ENCODE peak calls at places on chromosomes 1 and 21, in five cellular contexts. One of them, this sample, is unnamed.

GRCh38 chr1:159970932-159971342 is 16.9 kb upstream of the SLAMF9 start:
- DNase-seq in epithelial cell of esophagus: no peak
- DNase-seq in GM20000: no peak
- DNase-seq in foreskin fibroblast: no peak
- DNase-seq in AG09309: no peak
- DNase-seq in this sample: no peak

GRCh38 chr1:64906447-64906846 is 59.9 kb downstream of the JAK1 start:
- DNase-seq in epithelial cell of esophagus: peak; percentile 45
- DNase-seq in AG09309: no peak
- DNase-seq in GM20000: no peak
- DNase-seq in foreskin fibroblast: no peak
- DNase-seq in this sample: no peak

GRCh38 chr1:88985033-88985432 is 7.4 kb downstream of the KYAT3 start:
- DNase-seq in AG09309: peak; percentile 71
- DNase-seq in epithelial cell of esophagus: peak; percentile 95
- DNase-seq in foreskin fibroblast: peak; percentile 93
- DNase-seq in GM20000: no peak
- DNase-seq in this sample: no peak

GRCh38 chr21:14567557-14568279 is 21.6 kb upstream of the SAMSN1 start:
- DNase-seq in foreskin fibroblast: no peak
- DNase-seq in AG09309: no peak
- DNase-seq in GM20000: no peak
- DNase-seq in epithelial cell of esophagus: peak; percentile 7
- DNase-seq in this sample: no peak

GRCh38 chr1:77536813-77537212 is 145.6 kb downstream of the ZZZ3 start:
- DNase-seq in epithelial cell of esophagus: peak; percentile 86
- DNase-seq in GM20000: no peak
- DNase-seq in AG09309: peak; percentile 95
- DNase-seq in foreskin fibroblast: peak; percentile 97
- DNase-seq in this sample: no peak

GRCh38 chr1:228315945-228316588 is 90.6 kb downstream of the TRIM11 start:
- DNase-seq in AG09309: no peak
- DNase-seq in epithelial cell of esophagus: no peak
- DNase-seq in GM20000: no peak
- DNase-seq in foreskin fibroblast: no peak
- DNase-seq in this sample: no peak

GRCh38 chr21:38244885-38245869 is 11.6 kb upstream of the KCNJ15 start:
- DNase-seq in epithelial cell of esophagus: peak; percentile 88
- DNase-seq in foreskin fibroblast: peak; percentile 95
- DNase-seq in GM20000: peak; percentile 51
- DNase-seq in AG09309: peak; percentile 95
- DNase-seq in this sample: peak; percentile 23

GRCh38 chr1:168439451-168440375 is 104.1 kb downstream of the XCL2 start:
- DNase-seq in epithelial cell of esophagus: peak; percentile 82
- DNase-seq in AG09309: peak; percentile 67
- DNase-seq in foreskin fibroblast: peak; percentile 95
- DNase-seq in GM20000: peak; percentile 80
- DNase-seq in this sample: peak; percentile 68

GRCh38 chr1:27394282-27394658 is 1.8 kb downstream of the GPR3 start:
- DNase-seq in AG09309: no peak
- DNase-seq in foreskin fibroblast: no peak
- DNase-seq in GM20000: peak; percentile 11
- DNase-seq in epithelial cell of esophagus: no peak
- DNase-seq in this sample: no peak

GRCh38 chr1:27392096-27392777 is at the start of gene GPR3:
- DNase-seq in AG09309: peak; percentile 41
- DNase-seq in foreskin fibroblast: peak; percentile 98
- DNase-seq in epithelial cell of esophagus: peak; percentile 91
- DNase-seq in GM20000: peak; percentile 96
- DNase-seq in this sample: peak; percentile 96

GRCh38 chr1:27391511-27392095 is 819 bp upstream of the GPR3 start:
- DNase-seq in epithelial cell of esophagus: peak; percentile 72
- DNase-seq in foreskin fibroblast: peak; percentile 72
- DNase-seq in AG09309: no peak
- DNase-seq in GM20000: peak; percentile 44
- DNase-seq in this sample: no peak

GRCh38 chr1:27393641-27394281 is 1.3 kb downstream of the GPR3 start:
- DNase-seq in foreskin fibroblast: no peak
- DNase-seq in GM20000: peak; percentile 9
- DNase-seq in AG09309: no peak
- DNase-seq in epithelial cell of esophagus: no peak
- DNase-seq in this sample: no peak

DNA sequence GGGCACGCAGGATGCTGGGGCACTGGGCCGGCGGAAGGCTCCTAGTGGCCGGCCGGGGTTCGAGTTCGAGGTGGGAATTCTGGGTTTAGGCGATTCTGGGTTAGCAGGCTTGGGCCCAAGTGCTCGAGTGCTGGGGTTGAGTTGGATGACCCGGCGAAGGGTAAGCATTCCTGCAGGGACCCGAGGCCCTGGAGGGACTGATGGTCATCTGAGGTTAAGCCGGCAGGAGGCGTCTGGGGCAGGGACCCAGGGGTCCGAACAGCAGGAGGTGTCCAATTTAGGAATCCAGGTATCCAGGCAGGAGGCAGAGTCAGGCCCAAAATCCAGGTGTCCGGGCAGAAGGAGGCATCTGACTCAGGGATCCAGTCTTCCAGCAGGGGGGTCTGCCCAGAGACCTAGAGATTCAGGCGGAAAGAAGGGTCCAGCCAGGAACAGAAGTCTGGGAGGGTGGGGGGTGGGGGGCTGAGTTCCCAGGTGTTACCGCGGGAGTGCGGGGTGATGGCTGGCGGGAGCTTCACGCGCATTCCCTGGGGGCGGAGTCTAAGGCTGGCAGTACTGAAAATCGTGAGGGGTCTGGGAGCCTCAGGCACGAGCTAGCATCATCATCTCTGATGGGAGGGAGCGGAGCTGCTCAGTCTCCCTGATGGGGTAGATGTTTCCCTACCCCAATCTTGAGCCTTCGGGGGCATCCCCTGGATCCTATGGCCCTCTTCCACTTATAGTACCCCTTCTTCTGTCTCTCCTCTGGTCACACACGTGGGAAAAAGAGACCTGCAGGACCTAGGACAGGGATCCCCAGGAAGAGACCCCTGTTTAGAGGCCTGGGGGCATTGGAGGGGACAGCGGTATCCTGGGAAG is 585 bp downstream of the GPR3 start:
- DNase-seq in GM20000: peak; percentile 40
- DNase-seq in foreskin fibroblast: peak; percentile 35
- DNase-seq in epithelial cell of esophagus: no peak
- DNase-seq in AG09309: no peak
- DNase-seq in this sample: no peak
- TF ChIP-seq CTCF in GM20000: no peak
- TF ChIP-seq CTCF in foreskin fibroblast: peak; percentile 35
- TF ChIP-seq CTCF in epithelial cell of esophagus: peak; percentile 8
- TF ChIP-seq CTCF in AG09309: peak; percentile 34
- TF ChIP-seq CTCF in this sample: no peak

GRCh38 chr1:1858382-1859086 is 32.4 kb downstream of the GNB1 start:
- DNase-seq in epithelial cell of esophagus: peak; percentile 56
- DNase-seq in GM20000: no peak
- DNase-seq in foreskin fibroblast: peak; percentile 94
- DNase-seq in AG09309: peak; percentile 81
- DNase-seq in this sample: peak; percentile 22
- TF ChIP-seq CTCF in epithelial cell of esophagus: peak; percentile 13
- TF ChIP-seq CTCF in GM20000: no peak
- TF ChIP-seq CTCF in foreskin fibroblast: peak; percentile 47
- TF ChIP-seq CTCF in AG09309: peak; percentile 59
- TF ChIP-seq CTCF in this sample: no peak

GRCh38 chr1:114282751-114283403 is 129.2 kb upstream of the SYT6 start:
- DNase-seq in foreskin fibroblast: peak; percentile 94
- DNase-seq in AG09309: peak; percentile 74
- DNase-seq in GM20000: peak; percentile 82
- DNase-seq in epithelial cell of esophagus: peak; percentile 89
- DNase-seq in this sample: peak; percentile 71
- TF ChIP-seq CTCF in foreskin fibroblast: peak; percentile 93
- TF ChIP-seq CTCF in AG09309: peak; percentile 94
- TF ChIP-seq CTCF in GM20000: peak; percentile 91
- TF ChIP-seq CTCF in epithelial cell of esophagus: peak; percentile 95
- TF ChIP-seq CTCF in this sample: peak; percentile 91

GRCh38 chr1:111814305-111814628 is 58.6 kb downstream of the DDX20 start:
- DNase-seq in epithelial cell of esophagus: no peak
- DNase-seq in foreskin fibroblast: no peak
- DNase-seq in GM20000: no peak
- DNase-seq in AG09309: no peak
- DNase-seq in this sample: no peak

GRCh38 chr1:111812306-111812705 is 56.6 kb downstream of the DDX20 start:
- DNase-seq in foreskin fibroblast: no peak
- DNase-seq in AG09309: no peak
- DNase-seq in GM20000: no peak
- DNase-seq in epithelial cell of esophagus: no peak
- DNase-seq in this sample: no peak

GRCh38 chr1:111811891-111812290 is 56.2 kb downstream of the DDX20 start:
- DNase-seq in AG09309: no peak
- DNase-seq in foreskin fibroblast: no peak
- DNase-seq in epithelial cell of esophagus: no peak
- DNase-seq in GM20000: no peak
- DNase-seq in this sample: no peak

GRCh38 chr1:111814642-111815041 is 58.9 kb downstream of the DDX20 start:
- DNase-seq in epithelial cell of esophagus: no peak
- DNase-seq in GM20000: no peak
- DNase-seq in AG09309: no peak
- DNase-seq in foreskin fibroblast: no peak
- DNase-seq in this sample: no peak

GRCh38 chr1:111813440-111814304 is 58.0 kb downstream of the DDX20 start:
- DNase-seq in AG09309: no peak
- DNase-seq in GM20000: no peak
- DNase-seq in epithelial cell of esophagus: no peak
- DNase-seq in foreskin fibroblast: no peak
- DNase-seq in this sample: no peak
- TF ChIP-seq CTCF in AG09309: peak; percentile 19
- TF ChIP-seq CTCF in GM20000: no peak
- TF ChIP-seq CTCF in epithelial cell of esophagus: no peak
- TF ChIP-seq CTCF in foreskin fibroblast: no peak
- TF ChIP-seq CTCF in this sample: no peak

GRCh38 chr1:74767490-74767889 is 34.5 kb downstream of the TYW3 start:
- DNase-seq in epithelial cell of esophagus: peak; percentile 31
- DNase-seq in foreskin fibroblast: peak; percentile 30
- DNase-seq in GM20000: no peak
- DNase-seq in AG09309: no peak
- DNase-seq in this sample: no peak
- TF ChIP-seq CTCF in epithelial cell of esophagus: peak; percentile 38
- TF ChIP-seq CTCF in foreskin fibroblast: peak; percentile 38
- TF ChIP-seq CTCF in GM20000: no peak
- TF ChIP-seq CTCF in AG09309: peak; percentile 32
- TF ChIP-seq CTCF in this sample: no peak

GRCh38 chr21:27739187-27739586 is 772.3 kb upstream of the ADAMTS5 start:
- DNase-seq in foreskin fibroblast: no peak
- DNase-seq in GM20000: no peak
- DNase-seq in epithelial cell of esophagus: no peak
- DNase-seq in AG09309: no peak
- DNase-seq in this sample: no peak
- TF ChIP-seq CTCF in foreskin fibroblast: no peak
- TF ChIP-seq CTCF in GM20000: no peak
- TF ChIP-seq CTCF in epithelial cell of esophagus: no peak
- TF ChIP-seq CTCF in AG09309: no peak
- TF ChIP-seq CTCF in this sample: no peak

GRCh38 chr1:82059931-82060330 is 259.2 kb downstream of the ADGRL2 start:
- DNase-seq in GM20000: no peak
- DNase-seq in epithelial cell of esophagus: peak; percentile 56
- DNase-seq in foreskin fibroblast: peak; percentile 13
- DNase-seq in AG09309: no peak
- DNase-seq in this sample: no peak
- TF ChIP-seq CTCF in GM20000: no peak
- TF ChIP-seq CTCF in epithelial cell of esophagus: peak; percentile 2
- TF ChIP-seq CTCF in foreskin fibroblast: no peak
- TF ChIP-seq CTCF in AG09309: no peak
- TF ChIP-seq CTCF in this sample: no peak